ENCODE peak calls at places on chromosomes 6 and 20, in eight cellular contexts. E is progenitor cell of endocrine pancreas, N is gastrocnemius medialis, S is coronary artery, O is IMR-90, A is astrocyte of the spinal cord, W is OCI-LY7, F is HFF-Myc. L is an unnamed sample.

GRCh38 chr20:2295886-2296544 is at the start of gene TGM3:
- DNase-seq in E (no peak), N (no peak), S (no peak), O (no peak), A (no peak), W (no peak), F (no peak), L (no peak)

GRCh38 chr6:163370807-163371206 is 43.7 kb upstream of the QKI start:
- DNase-seq in E (no peak), N (no peak), S (no peak), O (no peak), A (no peak), W (no peak), F (no peak), L (no peak)

GRCh38 chr6:75213112-75213511 is 7.3 kb upstream of the COL12A1 start:
- DNase-seq in E (no peak), N (no peak), S (no peak), O (no peak), A (no peak), W (no peak), F (no peak), L (no peak)

GRCh38 chr6:3625161-3625979 is 126.1 kb downstream of the PXDC1 start:
- DNase-seq in E (no peak), N (no peak), S (peak), O (no peak), A (no peak), W (no peak), F (no peak), L (peak)

GRCh38 chr6:31178143-31179041 is 7.9 kb upstream of the POU5F1 start:
- DNase-seq in E (no peak), N (no peak), S (no peak), O (no peak), A (no peak), W (no peak), F (no peak), L (no peak)

GRCh38 chr6:44456966-44457292 is 69.4 kb downstream of the CDC5L start:
- DNase-seq in E (no peak), N (no peak), S (no peak), O (no peak), A (no peak), W (no peak), F (no peak), L (no peak)

GRCh38 chr6:150072201-150072600 is 3.3 kb upstream of the ULBP3 start:
- DNase-seq in E (no peak), N (peak), S (peak), O (peak), A (no peak), W (peak), F (no peak), L (no peak)

GRCh38 chr6:5996701-5997419 is 9.9 kb downstream of the NRN1 start:
- DNase-seq in E (no peak), N (no peak), S (no peak), O (peak), A (peak), W (no peak), F (no peak), L (no peak)

GRCh38 chr6:16770701-16771569 is 9.7 kb upstream of the ATXN1 start:
- DNase-seq in E (peak), N (peak), S (peak), O (peak), A (peak), W (peak), F (peak), L (no peak)

GRCh38 chr6:6590530-6590929 is 2.0 kb downstream of the LY86 start:
- DNase-seq in E (no peak), N (no peak), S (no peak), O (no peak), A (no peak), W (peak), F (no peak), L (no peak)

GRCh38 chr6:31462964-31463940 is 34.7 kb upstream of the MICB start:
- DNase-seq in E (peak), N (peak), S (peak), O (peak), A (peak), W (peak), F (no peak), L (peak)

GRCh38 chr6:125858427-125859320 is 67.9 kb downstream of the NCOA7 start:
- DNase-seq in E (no peak), N (peak), S (no peak), O (peak), A (peak), W (no peak), F (peak), L (no peak)

GRCh38 chr6:12324741-12325140 is 34.6 kb downstream of the EDN1 start:
- DNase-seq in E (no peak), N (no peak), S (no peak), O (no peak), A (no peak), W (no peak), F (no peak), L (peak)

GRCh38 chr6:11969092-11969491 is 43.0 kb upstream of the HIVEP1 start:
- DNase-seq in E (no peak), N (no peak), S (no peak), O (peak), A (peak), W (no peak), F (no peak), L (no peak)

GRCh38 chr6:38012573-38012972 is 193.0 kb downstream of the ZFAND3 start:
- DNase-seq in E (no peak), N (no peak), S (no peak), O (peak), A (peak), W (peak), F (no peak), L (no peak)
- TF ChIP-seq CTCF in E (peak), N (peak), S (no peak), O (peak), A (peak), W (peak), F (peak), L (peak)

DNA sequence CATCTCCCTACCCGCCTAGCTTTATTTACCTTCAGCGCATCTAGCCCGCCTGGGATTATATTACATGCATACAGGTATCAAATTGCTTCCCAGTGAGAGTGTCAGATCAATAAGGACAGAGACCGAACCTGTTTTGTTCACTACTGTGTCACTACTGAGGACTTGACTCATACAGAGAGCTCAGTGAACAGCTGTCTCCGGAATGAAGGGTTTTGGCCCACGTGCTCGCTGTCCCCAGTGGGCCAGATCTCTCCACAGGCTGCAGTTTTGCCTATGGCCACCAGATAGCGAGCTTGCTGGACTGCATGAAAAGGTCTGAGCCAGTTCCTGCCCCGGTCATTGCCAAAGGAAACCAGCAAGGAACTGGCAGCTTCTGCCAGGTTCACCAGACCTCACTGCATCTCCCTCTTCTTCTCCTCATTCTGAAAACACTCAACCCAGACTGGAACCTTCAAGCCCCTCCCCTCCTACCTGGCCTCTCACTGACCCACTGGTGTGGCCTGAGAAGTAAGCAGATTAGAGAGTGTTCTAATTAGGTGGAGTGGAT is 150.8 kb downstream of the ZMYND8 start:
- DNase-seq in E (peak), N (peak), S (no peak), O (peak), A (peak), W (peak), F (peak), L (no peak)
- TF ChIP-seq CTCF in E (peak), N (peak), S (peak), O (peak), A (peak), W (peak), F (peak), L (peak)

GRCh38 chr20:57072184-57072583 is 194.3 kb downstream of the BMP7 start:
- DNase-seq in E (no peak), N (no peak), S (no peak), O (no peak), A (no peak), W (no peak), F (no peak), L (no peak)

GRCh38 chr20:57069442-57069841 is 197.0 kb downstream of the BMP7 start:
- DNase-seq in E (no peak), N (no peak), S (no peak), O (no peak), A (no peak), W (no peak), F (no peak), L (no peak)

GRCh38 chr20:57073402-57073801 is 193.0 kb downstream of the BMP7 start:
- DNase-seq in E (no peak), N (no peak), S (no peak), O (no peak), A (no peak), W (no peak), F (no peak), L (no peak)

GRCh38 chr20:57070296-57070695 is 196.1 kb downstream of the BMP7 start:
- DNase-seq in E (no peak), N (no peak), S (no peak), O (no peak), A (no peak), W (no peak), F (no peak), L (no peak)

GRCh38 chr20:57071283-57071701 is 195.1 kb downstream of the BMP7 start:
- DNase-seq in E (no peak), N (no peak), S (no peak), O (no peak), A (no peak), W (no peak), F (no peak), L (no peak)
- TF ChIP-seq CTCF in E (no peak), N (no peak), S (no peak), O (no peak), A (no peak), W (no peak), F (no peak), L (no peak)

DNA sequence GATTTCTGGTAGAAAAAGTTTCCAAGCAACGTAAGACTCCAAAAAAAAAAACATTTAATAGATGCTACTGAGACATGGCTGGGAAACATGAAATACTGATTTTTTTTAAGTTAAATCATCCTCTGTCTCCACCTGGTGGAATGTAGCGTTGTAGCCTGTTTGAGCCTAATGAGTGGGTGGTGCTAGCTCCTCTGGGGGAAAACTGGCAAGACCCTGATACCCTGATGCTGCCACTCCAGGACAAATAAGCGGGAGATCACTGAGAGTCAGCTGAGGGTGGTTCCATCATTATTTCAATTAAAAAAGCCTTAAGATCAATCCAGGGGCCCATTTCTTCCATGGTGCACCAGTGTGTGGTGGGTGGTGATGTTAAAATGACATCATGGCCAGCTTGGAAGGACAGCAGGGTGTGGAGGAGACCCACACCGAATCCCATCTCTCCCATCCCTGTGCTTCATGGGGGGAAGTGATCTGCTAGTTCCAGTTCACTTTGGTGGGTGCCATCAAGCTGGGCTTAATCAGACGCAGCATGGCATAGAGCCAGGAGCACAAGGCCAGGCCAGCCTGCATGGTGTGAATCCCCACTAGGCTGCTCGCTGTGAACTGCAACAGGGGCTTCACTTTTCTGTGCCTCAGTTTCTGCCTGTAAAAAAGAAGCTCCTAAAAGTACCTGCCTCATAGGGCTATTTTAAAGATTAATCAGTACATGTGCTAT is 12.8 kb upstream of the MRPS10 start:
- DNase-seq in E (no peak), N (no peak), S (no peak), O (peak), A (peak), W (peak), F (no peak), L (peak)
- TF ChIP-seq CTCF in E (peak), N (no peak), S (no peak), O (peak), A (peak), W (peak), F (no peak), L (peak)

GRCh38 chr6:35317483-35318199 is 20.0 kb downstream of the DEF6 start:
- DNase-seq in E (no peak), N (no peak), S (no peak), O (no peak), A (no peak), W (no peak), F (no peak), L (no peak)

GRCh38 chr6:35319346-35320030 is 21.9 kb downstream of the DEF6 start:
- DNase-seq in E (no peak), N (no peak), S (no peak), O (no peak), A (no peak), W (no peak), F (no peak), L (no peak)

GRCh38 chr6:35318845-35319220 is 21.2 kb downstream of the DEF6 start:
- DNase-seq in E (no peak), N (no peak), S (no peak), O (no peak), A (no peak), W (no peak), F (no peak), L (no peak)

GRCh38 chr6:35320031-35320410 is 22.3 kb upstream of the PPARD start:
- DNase-seq in E (no peak), N (no peak), S (no peak), O (no peak), A (no peak), W (no peak), F (no peak), L (no peak)

DNA sequence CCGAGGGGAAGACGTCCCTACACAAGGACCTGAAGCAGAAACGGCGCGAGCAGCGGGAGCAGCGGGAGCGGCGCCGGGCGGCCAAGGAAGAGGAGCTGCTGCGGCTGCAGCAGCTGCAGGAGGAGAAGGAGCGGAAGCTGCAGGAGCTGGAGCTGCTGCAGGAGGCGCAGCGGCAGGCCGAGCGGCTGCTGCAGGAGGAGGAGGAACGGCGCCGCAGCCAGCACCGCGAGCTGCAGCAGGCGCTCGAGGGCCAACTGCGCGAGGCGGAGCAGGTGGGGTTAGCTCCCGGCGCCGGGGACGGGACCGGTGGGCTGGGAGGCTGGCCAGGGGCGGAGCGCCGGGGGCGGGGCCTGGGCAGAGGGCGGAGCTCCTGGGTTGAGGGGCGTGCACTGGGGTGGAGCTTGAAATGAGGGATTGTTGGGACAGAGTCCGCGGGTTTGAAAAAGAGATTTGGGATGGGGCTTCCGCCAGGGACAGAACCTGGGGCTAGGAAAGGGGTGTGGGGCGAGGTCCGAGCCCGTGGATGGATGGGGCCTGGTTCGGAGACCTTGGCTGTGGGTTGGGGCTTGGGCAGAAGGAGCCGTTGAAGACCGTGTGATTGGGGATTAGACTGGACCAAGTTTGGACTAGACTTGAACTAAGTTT is 20.7 kb downstream of the DEF6 start:
- DNase-seq in E (peak), N (peak), S (peak), O (peak), A (peak), W (no peak), F (no peak), L (peak)
- TF ChIP-seq CTCF in E (no peak), N (no peak), S (no peak), O (peak), A (peak), W (no peak), F (no peak), L (peak)

DNA sequence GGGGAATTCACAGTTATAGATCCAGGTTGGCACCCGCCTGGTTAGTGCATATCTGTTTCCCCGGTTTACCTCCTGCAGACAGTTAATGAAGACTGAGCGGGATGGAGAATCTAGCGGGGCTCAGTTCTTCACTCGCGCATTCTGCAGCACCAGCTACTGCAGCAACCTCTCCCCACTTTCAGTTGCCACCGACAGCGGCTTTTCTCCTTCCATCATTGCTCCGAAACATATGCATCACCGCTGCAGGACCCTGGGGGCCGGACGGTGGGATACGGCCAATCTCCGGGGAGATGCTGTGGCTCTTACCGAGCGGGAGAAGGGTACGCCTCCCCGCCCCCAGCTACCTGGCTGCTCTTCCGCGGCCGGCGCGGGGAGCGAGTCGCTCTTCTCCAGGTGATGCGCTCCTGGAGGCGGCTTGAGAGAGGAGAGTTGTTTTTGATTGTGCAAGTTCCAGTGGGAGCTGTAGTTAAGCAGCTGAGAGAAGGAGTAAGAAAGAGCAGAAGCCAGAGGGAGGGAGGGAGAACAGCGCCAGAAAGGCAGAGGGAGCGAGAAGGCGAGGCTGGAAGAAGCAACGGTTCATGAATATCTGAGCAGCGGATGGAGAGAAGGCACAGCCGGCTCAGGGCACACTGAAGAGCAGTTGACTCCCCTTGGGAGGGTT is at the start of gene SGK1:
- DNase-seq in E (no peak), N (no peak), S (no peak), O (peak), A (peak), W (no peak), F (no peak), L (no peak)
- TF ChIP-seq CTCF in E (no peak), N (no peak), S (no peak), O (peak), A (peak), W (no peak), F (no peak), L (peak)

DNA sequence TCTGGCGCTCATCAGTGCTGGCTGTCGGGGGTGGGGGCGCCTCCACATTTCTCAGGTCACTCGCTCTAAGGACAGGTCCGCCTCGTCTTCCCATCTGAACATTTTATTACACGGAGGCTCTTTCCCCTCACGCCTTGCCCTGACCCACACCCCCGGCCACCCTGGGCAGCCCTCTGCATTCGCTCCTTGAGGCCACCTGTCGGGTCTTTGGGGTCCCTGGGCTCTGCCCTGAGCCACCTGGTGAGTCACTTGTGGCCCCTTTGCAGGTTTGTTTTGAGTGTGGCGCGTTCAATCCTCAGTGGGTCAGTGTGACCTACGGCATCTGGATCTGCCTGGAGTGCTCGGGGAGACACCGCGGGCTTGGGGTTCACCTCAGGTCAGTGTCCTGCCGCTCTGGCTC is 3.2 kb downstream of the ARFGAP1 start:
- DNase-seq in E (no peak), N (no peak), S (no peak), O (no peak), A (no peak), W (no peak), F (no peak), L (no peak)
- TF ChIP-seq CTCF in E (no peak), N (no peak), S (no peak), O (no peak), A (no peak), W (no peak), F (no peak), L (no peak)

GRCh38 chr6:71387179-71387578 is 98.6 kb downstream of the OGFRL1 start:
- DNase-seq in E (no peak), N (no peak), S (no peak), O (peak), A (no peak), W (no peak), F (no peak), L (no peak)

GRCh38 chr6:71383476-71383875 is 94.9 kb downstream of the OGFRL1 start:
- DNase-seq in E (no peak), N (no peak), S (no peak), O (no peak), A (no peak), W (peak), F (no peak), L (no peak)

GRCh38 chr6:71385111-71385822 is 96.7 kb downstream of the OGFRL1 start:
- DNase-seq in E (no peak), N (no peak), S (no peak), O (no peak), A (no peak), W (no peak), F (no peak), L (no peak)

GRCh38 chr6:71386215-71386614 is 97.6 kb downstream of the OGFRL1 start:
- DNase-seq in E (no peak), N (no peak), S (no peak), O (no peak), A (no peak), W (no peak), F (no peak), L (no peak)

GRCh38 chr6:71383891-71384489 is 95.4 kb downstream of the OGFRL1 start:
- DNase-seq in E (no peak), N (no peak), S (no peak), O (peak), A (peak), W (peak), F (no peak), L (no peak)
- TF ChIP-seq CTCF in E (peak), N (peak), S (peak), O (peak), A (peak), W (peak), F (peak), L (peak)

DNA sequence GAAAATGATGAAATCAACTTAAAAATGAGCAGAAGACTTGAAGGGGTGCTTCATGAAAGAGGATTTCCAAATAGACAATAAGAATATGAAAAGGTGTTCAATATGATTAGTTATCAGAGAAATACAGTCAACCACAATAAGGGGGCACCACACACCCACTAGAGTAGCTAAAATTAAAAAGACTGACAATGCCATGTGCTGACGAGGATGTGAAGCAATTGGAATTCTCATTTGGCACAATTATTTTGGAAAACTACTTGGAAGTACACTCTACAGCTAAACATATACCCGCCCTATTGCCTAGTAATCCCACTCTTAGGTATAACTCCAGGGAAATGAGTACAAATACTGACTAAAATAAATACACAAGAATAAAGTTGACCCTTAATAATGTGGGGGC is 45.0 kb downstream of the MOCS1 start:
- DNase-seq in E (no peak), N (no peak), S (no peak), O (no peak), A (no peak), W (no peak), F (no peak), L (no peak)
- TF ChIP-seq CTCF in E (no peak), N (no peak), S (no peak), O (no peak), A (no peak), W (no peak), F (no peak), L (no peak)

GRCh38 chr6:98516869-98517268 is 317.5 kb upstream of the POU3F2 start:
- DNase-seq in E (no peak), N (no peak), S (no peak), O (no peak), A (no peak), W (no peak), F (no peak), L (no peak)

GRCh38 chr6:98514073-98514720 is 320.2 kb upstream of the POU3F2 start:
- DNase-seq in E (no peak), N (no peak), S (no peak), O (no peak), A (no peak), W (no peak), F (no peak), L (no peak)
- TF ChIP-seq CTCF in E (no peak), N (no peak), S (no peak), O (no peak), A (no peak), W (peak), F (no peak), L (no peak)

L was measured in osteocyte.